ENCODE peak calls at places on chromosomes 12 and 14, in eight cellular contexts. P is stimulated activated CD4-positive, alpha-beta T cell treated with anti-CD3 and anti-CD28 coated beads, TNF-alpha, amount 100 ng/mL, for 48 hours; V is IMR-90; T is NCI-H774; X is kidney tubule cell; S is mucosa of descending colon; J is activated CD8-positive, alpha-beta T cell treated with anti-CD3 and anti-CD28 coated beads, Interleukin-2, amount 10 ng/mL, durations not matched to agents 7 days and 5 days; A is HuH-7.5. E is an unnamed sample.

GRCh38 chr14:102525213-102526143 is 15.9 kb upstream of the ANKRD9 start:
- DNase-seq in V (peak), S (peak), X (peak), P (peak), T (peak), A (no peak), J (peak), E (peak)

GRCh38 chr14:90645842-90646443 is 170.3 kb downstream of the TTC7B start:
- DNase-seq in X (peak), A (no peak), P (no peak), V (peak), T (no peak), S (no peak), J (no peak), E (peak)

GRCh38 chr12:26434299-26434915 is 239.0 kb downstream of the SSPN start:
- DNase-seq in T (peak), A (peak), P (no peak), J (no peak), X (peak), S (no peak), V (peak), E (peak)

GRCh38 chr12:5616854-5617253 is 184.9 kb downstream of the NTF3 start:
- DNase-seq in J (no peak), T (no peak), P (no peak), V (no peak), A (no peak), X (no peak), S (no peak), E (no peak)

GRCh38 chr12:67758119-67758873 is 109.8 kb downstream of the DYRK2 start:
- DNase-seq in T (no peak), J (no peak), V (no peak), A (no peak), S (no peak), P (no peak), X (no peak), E (no peak)

GRCh38 chr12:3964404-3964803 is 91.2 kb upstream of the PARP11 start:
- DNase-seq in T (no peak), P (no peak), J (no peak), V (no peak), X (no peak), S (no peak), A (peak), E (no peak)

GRCh38 chr14:63178912-63179311 is 25.3 kb upstream of the RHOJ start:
- DNase-seq in V (peak), T (no peak), S (no peak), P (no peak), X (peak), J (no peak), A (no peak), E (peak)

GRCh38 chr14:101217972-101218371 is 314.4 kb upstream of the RTL1 start:
- DNase-seq in X (no peak), T (no peak), A (no peak), P (no peak), S (no peak), J (no peak), V (no peak), E (no peak)

GRCh38 chr14:91911474-91912032 is 35.9 kb downstream of the FBLN5 start:
- DNase-seq in A (peak), P (peak), T (peak), V (peak), S (no peak), J (peak), X (peak), E (peak)

GRCh38 chr12:53616950-53617349 is 9.2 kb downstream of the ATF7 start:
- DNase-seq in P (no peak), A (no peak), T (no peak), J (no peak), X (no peak), V (no peak), S (no peak), E (no peak)

GRCh38 chr14:105087308-105087962 is 22.2 kb upstream of the GPR132 start:
- DNase-seq in X (peak), P (no peak), A (peak), S (peak), T (no peak), J (no peak), V (peak), E (peak)

GRCh38 chr14:100633406-100633805 is 46.2 kb upstream of the BEGAIN start:
- DNase-seq in P (no peak), X (no peak), A (no peak), J (no peak), V (no peak), T (no peak), S (peak), E (no peak)

GRCh38 chr12:80213246-80213645 is 113.9 kb downstream of the OTOGL start:
- DNase-seq in S (no peak), A (no peak), V (no peak), P (no peak), X (no peak), T (no peak), J (no peak), E (no peak)

GRCh38 chr14:47674546-47675238 is 713 bp downstream of the MDGA2 start:
- DNase-seq in A (no peak), V (no peak), X (peak), T (no peak), S (no peak), J (no peak), P (no peak), E (no peak)

GRCh38 chr14:104096751-104097700 is 11.5 kb downstream of the ASPG start:
- DNase-seq in J (no peak), P (no peak), T (no peak), A (no peak), V (no peak), X (no peak), S (peak), E (no peak)

GRCh38 chr12:2383276-2384028 is 330.7 kb downstream of the CACNA1C start:
- DNase-seq in P (no peak), T (no peak), J (no peak), A (no peak), X (peak), V (no peak), S (peak), E (no peak)

GRCh38 chr14:102568115-102568614 is 24.3 kb upstream of the RCOR1 start:
- DNase-seq in S (peak), A (peak), V (no peak), P (no peak), J (peak), T (peak), X (peak), E (peak)

GRCh38 chr14:31926123-31926522 is 151.0 kb upstream of the ARHGAP5 start:
- DNase-seq in A (peak), S (no peak), J (peak), V (peak), T (peak), X (peak), P (no peak), E (peak)

GRCh38 chr12:31309279-31309678 is 16.7 kb downstream of the SINHCAF start:
- DNase-seq in S (no peak), J (no peak), T (no peak), X (no peak), V (no peak), A (no peak), P (no peak), E (no peak)

GRCh38 chr12:72295744-72296143 is 23.6 kb downstream of the TRHDE start:
- DNase-seq in X (peak), P (no peak), J (no peak), V (peak), T (no peak), S (no peak), A (no peak), E (no peak)

GRCh38 chr14:23128969-23129758 is 10.1 kb upstream of the CEBPE start:
- DNase-seq in S (no peak), T (no peak), J (no peak), V (no peak), X (no peak), A (no peak), P (no peak), E (no peak)

GRCh38 chr12:116406529-116406928 is 129.0 kb upstream of the MED13L start:
- DNase-seq in T (no peak), P (no peak), J (no peak), V (peak), X (peak), S (peak), A (peak), E (peak)

GRCh38 chr12:120830052-120830940 is 73.9 kb downstream of the SPPL3 start:
- DNase-seq in V (peak), S (no peak), X (no peak), J (no peak), A (no peak), P (no peak), T (no peak), E (no peak)

GRCh38 chr12:31369712-31370521 is 44.0 kb upstream of the SINHCAF start:
- DNase-seq in P (no peak), A (no peak), J (no peak), X (peak), S (no peak), V (peak), T (peak), E (peak)

GRCh38 chr12:92242917-92243316 is 97.3 kb upstream of the BTG1 start:
- DNase-seq in X (no peak), A (no peak), S (no peak), V (peak), T (no peak), P (no peak), J (no peak), E (no peak)

GRCh38 chr14:103516426-103517171 is 6.0 kb downstream of the CKB start:
- DNase-seq in X (no peak), S (peak), P (no peak), J (no peak), T (no peak), A (no peak), V (no peak), E (no peak)

GRCh38 chr14:42004321-42004720 is 397.6 kb downstream of the LRFN5 start:
- DNase-seq in A (no peak), J (no peak), T (no peak), V (no peak), P (no peak), X (no peak), S (no peak), E (no peak)

GRCh38 chr14:92451245-92451644 is 62.3 kb upstream of the RIN3 start:
- DNase-seq in A (no peak), X (no peak), T (no peak), V (no peak), P (no peak), S (no peak), J (no peak), E (no peak)

GRCh38 chr14:102988054-102988453 is 65.6 kb downstream of the AMN start:
- DNase-seq in X (no peak), P (no peak), V (no peak), J (no peak), S (no peak), T (no peak), A (no peak), E (peak)

GRCh38 chr14:33950320-33951182 is at the start of gene EGLN3:
- DNase-seq in A (peak), T (peak), P (peak), X (peak), S (peak), J (peak), V (peak), E (peak)

GRCh38 chr14:52998376-52999010 is 47.6 kb upstream of the FERMT2 start:
- DNase-seq in P (no peak), T (no peak), X (no peak), J (no peak), V (peak), A (no peak), S (no peak), E (no peak)

GRCh38 chr14:67221248-67221981 is 19.8 kb upstream of the PALS1 start:
- DNase-seq in T (no peak), P (no peak), S (no peak), A (no peak), V (peak), J (no peak), X (peak), E (peak)

GRCh38 chr12:96578526-96579125 is 89.2 kb downstream of the CFAP54 start:
- DNase-seq in S (no peak), V (peak), A (peak), X (peak), T (peak), P (no peak), J (peak), E (peak)

GRCh38 chr12:93377252-93377542 is 528 bp upstream of the NUDT4 start:
- DNase-seq in X (no peak), V (no peak), P (no peak), T (no peak), A (no peak), J (no peak), S (no peak), E (no peak)

GRCh38 chr12:12019881-12020280 is 50.9 kb upstream of the BCL2L14 start:
- DNase-seq in V (no peak), J (no peak), S (no peak), T (no peak), X (no peak), A (no peak), P (no peak), E (no peak)

GRCh38 chr14:39841088-39841487 is 408.9 kb upstream of the FBXO33 start:
- DNase-seq in A (no peak), T (no peak), P (no peak), V (no peak), J (no peak), S (no peak), X (peak), E (peak)

GRCh38 chr14:92846162-92846897 is 52.2 kb downstream of the GOLGA5 start:
- DNase-seq in P (peak), X (peak), S (no peak), T (no peak), A (no peak), J (peak), V (peak), E (peak)

GRCh38 chr14:57069702-57070101 is 199.0 kb downstream of the EXOC5 start:
- DNase-seq in T (no peak), J (no peak), P (no peak), A (no peak), X (no peak), V (no peak), S (no peak), E (no peak)

GRCh38 chr12:6337958-6338406 is 3.9 kb downstream of the TNFRSF1A start:
- DNase-seq in A (no peak), X (peak), P (no peak), S (no peak), T (no peak), J (peak), V (no peak), E (no peak)

GRCh38 chr14:104731249-104731924 is 7.4 kb downstream of the ADSS1 start:
- DNase-seq in P (no peak), A (peak), T (no peak), X (peak), S (no peak), J (no peak), V (no peak), E (no peak)

E was measured in bronchial epithelial cell.